ENCODE peak calls at places on chromosomes 2 and 18, in nine cellular contexts. O, J, B, I, R, V, H, U and Y are unnamed samples. For H3K4me1, the result is how much of the 10 kb centered on the place peaks cover.

GRCh38 chr2:172849519-172850217 is 114.0 kb downstream of the RAPGEF4 start:
- DNase-seq in B (no peak), R (no peak), J (no peak), U (no peak), H (no peak), I (no peak), V (no peak), O (no peak), Y (no peak)

GRCh38 chr2:27071277-27071989 is at the start of gene OST4:
- DNase-seq in B (peak), V (peak), I (peak), H (peak), J (peak), U (peak), R (peak), O (peak), Y (peak)

GRCh38 chr2:40434638-40435296 is 17.1 kb downstream of the SLC8A1 start:
- DNase-seq in R (peak), U (no peak), O (no peak), J (no peak), V (peak), I (no peak), H (no peak), B (no peak), Y (peak)

GRCh38 chr2:203451011-203451410 is 84.1 kb downstream of the RAPH1 start:
- DNase-seq in R (no peak), B (no peak), I (no peak), J (no peak), U (no peak), H (no peak), V (peak), O (no peak), Y (no peak)

GRCh38 chr2:112814278-112814677 is 22.3 kb downstream of the IL1B start:
- DNase-seq in O (no peak), U (peak), B (no peak), J (no peak), R (peak), I (no peak), H (no peak), V (no peak), Y (peak)

GRCh38 chr2:98356729-98357128 is 10.5 kb downstream of the CNGA3 start:
- DNase-seq in V (no peak), H (no peak), U (no peak), O (no peak), J (no peak), B (no peak), R (no peak), I (no peak), Y (no peak)

GRCh38 chr2:151979694-151980093 is 119.2 kb downstream of the CACNB4 start:
- DNase-seq in R (no peak), U (no peak), I (no peak), J (no peak), H (no peak), O (no peak), B (no peak), V (no peak), Y (no peak)

GRCh38 chr2:23617167-23617787 is 232.3 kb downstream of the KLHL29 start:
- DNase-seq in R (peak), O (peak), I (no peak), H (peak), V (peak), J (no peak), B (peak), U (no peak), Y (peak)

DNA sequence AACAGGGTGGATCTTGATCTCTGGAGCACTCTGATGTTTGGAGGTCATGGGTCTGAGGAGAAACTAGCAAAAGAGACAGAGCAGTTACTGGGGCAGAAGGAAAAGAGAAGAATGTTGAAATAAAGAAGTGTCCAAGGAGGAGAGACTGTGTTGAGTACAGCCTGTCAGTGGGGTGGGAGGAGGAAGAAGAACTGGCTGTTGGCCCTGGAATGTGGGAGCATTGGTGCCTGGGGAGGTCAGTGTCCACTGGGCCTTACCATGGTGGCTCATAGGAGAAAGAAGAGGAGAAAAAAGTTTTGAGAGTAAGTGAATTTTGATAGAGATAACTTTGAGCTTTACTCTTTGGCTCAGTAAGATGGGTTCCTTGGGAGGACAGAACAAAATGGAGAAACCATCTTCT is 499.0 kb downstream of the TXNL1 start:
- DNase-seq in H (no peak), O (no peak), J (no peak), B (no peak), I (no peak), U (no peak), R (peak), V (no peak), Y (no peak)
- H3K27ac ChIP-seq in H (peak), O (peak), J (no peak), B (peak), I (no peak), U (no peak), R (no peak), V (peak), Y (no peak)

GRCh38 chr2:100782376-100782878 is 37.5 kb upstream of the NPAS2 start:
- DNase-seq in H (no peak), I (no peak), J (no peak), O (no peak), B (no peak), R (no peak), V (no peak), U (no peak), Y (no peak)
- H3K4me1 ChIP-seq in H (under half), I (under half), J (under half), O (under half), B (under half), R (under half), V (under half), U (under half), Y (under half)

DNA sequence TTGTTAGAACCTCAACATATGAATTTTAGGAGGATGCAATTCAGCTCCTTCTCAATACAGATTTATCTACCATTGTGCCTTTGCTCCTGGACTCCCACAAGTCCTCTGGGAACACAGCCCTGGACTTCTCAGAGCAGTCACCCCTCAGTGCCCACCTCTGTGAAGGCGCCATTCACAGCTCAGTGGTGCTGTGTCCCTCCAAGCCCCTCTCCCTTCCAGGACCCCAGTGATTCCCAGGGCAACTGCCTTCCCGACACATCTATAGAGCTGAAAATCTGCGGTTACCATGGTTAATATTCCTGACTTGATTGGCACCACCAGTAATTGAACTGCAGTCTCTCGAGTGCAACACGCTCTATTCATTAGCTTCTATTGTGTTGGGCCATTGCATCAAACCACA is 524.2 kb upstream of the ID2 start:
- DNase-seq in U (no peak), I (no peak), O (no peak), J (no peak), H (no peak), V (no peak), R (no peak), B (no peak), Y (no peak)
- H3K4me3 ChIP-seq in U (no peak), I (no peak), O (no peak), J (no peak), H (no peak), V (no peak), R (no peak), B (no peak), Y (no peak)

DNA sequence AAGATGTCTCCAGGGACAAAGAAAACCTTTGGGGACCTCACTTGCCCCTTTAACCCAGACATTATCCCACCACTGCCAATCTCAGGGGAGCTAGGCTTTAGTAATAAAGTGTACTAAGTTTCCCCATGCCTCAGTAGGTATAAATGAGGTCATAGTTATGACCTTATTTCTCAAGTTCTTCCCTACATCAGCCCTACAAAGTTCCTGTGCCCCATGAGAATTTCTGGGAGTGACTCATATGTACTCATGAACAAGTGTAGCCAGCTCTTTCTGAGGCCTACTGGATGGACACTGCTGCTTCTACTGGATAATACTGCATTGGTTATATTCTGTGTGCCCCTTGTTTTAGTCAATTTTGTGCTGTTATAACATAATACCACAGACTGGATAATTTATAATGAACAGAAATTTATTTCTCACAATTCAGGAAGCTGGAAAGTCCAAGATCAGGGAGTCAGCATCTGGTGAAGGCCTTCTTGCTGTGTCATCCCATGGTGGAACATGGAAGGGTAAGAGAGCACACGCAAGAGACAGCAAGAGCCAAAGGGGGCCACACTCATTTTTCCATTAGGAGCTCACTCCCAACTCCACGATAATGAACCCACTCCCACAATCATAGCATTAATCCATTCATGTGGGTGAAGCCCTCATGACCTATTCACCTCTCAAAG is 25.2 kb upstream of the ST3GAL5 start:
- DNase-seq in O (peak), I (no peak), H (no peak), U (no peak), R (peak), V (no peak), B (no peak), J (no peak), Y (no peak)
- H3K27ac ChIP-seq in O (no peak), I (no peak), H (peak), U (no peak), R (no peak), V (no peak), B (no peak), J (no peak), Y (no peak)

DNA sequence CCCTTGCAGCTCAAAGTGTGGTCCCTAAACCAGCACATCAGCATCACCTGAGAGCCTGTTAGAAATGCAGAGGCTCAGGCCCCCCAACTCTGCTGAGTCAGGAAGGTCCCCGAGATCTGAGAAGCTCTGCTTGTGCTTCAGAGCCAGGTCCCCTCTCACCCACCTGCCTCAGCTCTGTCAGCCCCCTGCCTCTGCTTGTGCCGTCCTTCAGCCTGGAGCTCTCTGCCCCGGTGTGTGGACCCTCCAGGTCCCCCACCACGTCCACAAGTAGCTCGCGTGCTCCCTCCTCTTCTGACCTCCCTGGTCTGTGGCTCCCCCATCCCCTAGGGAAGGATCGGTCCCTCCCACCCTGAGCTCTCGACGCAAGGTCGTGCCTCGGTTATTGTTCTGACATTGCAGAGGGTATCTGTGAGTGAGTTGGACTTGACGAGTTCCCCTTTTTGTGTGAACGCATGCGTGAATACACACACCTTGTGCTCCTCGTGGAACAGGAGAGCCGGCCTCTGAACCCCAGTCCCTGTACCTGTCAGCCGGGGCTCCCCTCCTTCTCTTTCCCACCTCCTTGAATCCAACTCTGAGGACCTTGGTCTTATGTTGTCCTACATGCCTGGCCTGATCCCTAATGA is 75.5 kb upstream of the TAF1B start:
- DNase-seq in H (no peak), U (no peak), B (no peak), O (no peak), V (no peak), R (no peak), J (no peak), I (no peak), Y (no peak)
- H3K4me1 ChIP-seq in H (under half), U (under half), B (under half), O (under half), V (under half), R (under half), J (under half), I (under half), Y (under half)

GRCh38 chr2:48560546-48561209 is 30.7 kb downstream of the STON1 start:
- DNase-seq in B (no peak), H (no peak), I (no peak), R (no peak), O (no peak), J (no peak), V (no peak), U (peak), Y (peak)
- H3K4me3 ChIP-seq in B (no peak), H (no peak), I (no peak), R (no peak), O (no peak), J (no peak), V (no peak), U (no peak), Y (no peak)